ENCODE peak calls at places on chromosomes 13 and 19, in seven cellular contexts. V is body of pancreas; P is psoas muscle; Q is activated gamma-delta T cell; J is iris pigment epithelial cell; I is Caco-2; A is CD8-positive, alpha-beta T cell. K is an unnamed sample.

GRCh38 chr13:27562457-27562856 is 57.9 kb downstream of the LNX2 start:
- DNase-seq in Q (no peak), V (no peak), I (no peak), P (no peak), J (no peak), A (no peak), K (no peak)

GRCh38 chr19:7605490-7606222 is 10.0 kb downstream of the CAMSAP3 start:
- DNase-seq in J (peak), A (no peak), Q (no peak), V (peak), P (no peak), I (peak), K (peak)

GRCh38 chr13:59398127-59398526 is 765.6 kb downstream of the DIAPH3 start:
- DNase-seq in A (no peak), V (no peak), J (no peak), P (no peak), I (no peak), Q (no peak), K (no peak)

GRCh38 chr19:4829001-4829712 is 2.4 kb downstream of the TICAM1 start:
- DNase-seq in V (peak), A (no peak), I (no peak), Q (no peak), P (no peak), J (no peak), K (no peak)

GRCh38 chr19:46975918-46976782 is 43.5 kb upstream of the NPAS1 start:
- DNase-seq in V (peak), A (no peak), J (peak), Q (no peak), I (peak), P (peak), K (peak)

GRCh38 chr19:1210227-1210538 is 4.6 kb downstream of the STK11 start:
- DNase-seq in I (no peak), A (no peak), P (no peak), J (no peak), V (no peak), Q (no peak), K (no peak)

GRCh38 chr19:8905342-8905741 is 73.2 kb downstream of the MBD3L1 start:
- DNase-seq in A (no peak), I (no peak), Q (no peak), J (no peak), V (no peak), P (no peak), K (no peak)

GRCh38 chr13:98798849-98799645 is 46.6 kb upstream of the SLC15A1 start:
- DNase-seq in P (no peak), I (no peak), A (no peak), J (peak), Q (no peak), V (no peak), K (no peak)

K was measured in PC-9.